ENCODE peak calls at places on chromosomes 12 and 14, in nine cellular contexts. L is AG04450, Y is psoas muscle, R is heart right ventricle, X is lung, Q is spleen, S is left ventricle myocardium inferior, V is sigmoid colon, I is RWPE2. N is an unnamed sample.

GRCh38 chr14:20332386-20332945 is 613 bp downstream of the CCNB1IP1 start:
- DNase-seq in L (no peak), Y (no peak), R (no peak), X (no peak), Q (no peak), S (no peak), V (no peak), I (no peak), N (peak)

GRCh38 chr12:51368640-51369517 is 22.3 kb downstream of the GALNT6 start:
- DNase-seq in L (no peak), Y (peak), R (peak), X (peak), Q (peak), S (no peak), V (no peak), I (no peak), N (peak)

GRCh38 chr12:120094485-120094884 is 22.1 kb downstream of the RAB35 start:
- DNase-seq in L (no peak), Y (no peak), R (no peak), X (no peak), Q (no peak), S (no peak), V (no peak), I (no peak), N (no peak)

GRCh38 chr12:116659771-116660481 is 77.9 kb downstream of the SPRING1 start:
- DNase-seq in L (no peak), Y (no peak), R (no peak), X (no peak), Q (no peak), S (no peak), V (no peak), I (no peak), N (no peak)

GRCh38 chr12:11568762-11569478 is 80.6 kb upstream of the ETV6 start:
- DNase-seq in L (no peak), Y (no peak), R (no peak), X (no peak), Q (no peak), S (no peak), V (no peak), I (no peak), N (no peak)

GRCh38 chr14:100440758-100441203 is 117.6 kb downstream of the SLC25A47 start:
- DNase-seq in L (no peak), Y (no peak), R (no peak), X (no peak), Q (no peak), S (no peak), V (no peak), I (no peak), N (no peak)

GRCh38 chr12:49019435-49020317 is 1.1 kb upstream of the PRKAG1 start:
- DNase-seq in L (no peak), Y (no peak), R (no peak), X (no peak), Q (no peak), S (no peak), V (no peak), I (no peak), N (no peak)

GRCh38 chr14:52992236-52992635 is 41.4 kb upstream of the FERMT2 start:
- DNase-seq in L (no peak), Y (no peak), R (no peak), X (no peak), Q (no peak), S (no peak), V (no peak), I (no peak), N (no peak)

GRCh38 chr12:12701457-12701856 is 5.5 kb upstream of the GPR19 start:
- DNase-seq in L (no peak), Y (no peak), R (no peak), X (no peak), Q (no peak), S (no peak), V (no peak), I (no peak), N (no peak)

GRCh38 chr12:65501093-65501621 is 222.7 kb downstream of the MSRB3 start:
- DNase-seq in L (no peak), Y (peak), R (peak), X (no peak), Q (no peak), S (peak), V (peak), I (no peak), N (no peak)

GRCh38 chr12:53820503-53820902 is 68.7 kb upstream of the CISTR start:
- DNase-seq in L (no peak), Y (no peak), R (no peak), X (no peak), Q (no peak), S (no peak), V (no peak), I (no peak), N (no peak)

GRCh38 chr14:60188115-60188514 is 22.9 kb upstream of the DHRS7 start:
- DNase-seq in L (no peak), Y (no peak), R (no peak), X (no peak), Q (no peak), S (no peak), V (no peak), I (no peak), N (no peak)

GRCh38 chr12:8033153-8034044 is 883 bp downstream of the FOXJ2 start:
- DNase-seq in L (no peak), Y (peak), R (peak), X (peak), Q (peak), S (peak), V (peak), I (no peak), N (peak)

GRCh38 chr12:24991209-24992049 is 42.5 kb upstream of the BCAT1 start:
- DNase-seq in L (peak), Y (no peak), R (no peak), X (no peak), Q (no peak), S (no peak), V (no peak), I (no peak), N (no peak)

GRCh38 chr12:116384629-116385485 is 107.4 kb upstream of the MED13L start:
- DNase-seq in L (no peak), Y (no peak), R (no peak), X (no peak), Q (no peak), S (no peak), V (no peak), I (no peak), N (no peak)

GRCh38 chr12:113385282-113385882 is 18.3 kb downstream of the SDS start:
- DNase-seq in L (no peak), Y (no peak), R (no peak), X (no peak), Q (no peak), S (no peak), V (no peak), I (no peak), N (no peak)

GRCh38 chr12:85720308-85721033 is 115.7 kb downstream of the RASSF9 start:
- DNase-seq in L (no peak), Y (no peak), R (no peak), X (no peak), Q (no peak), S (no peak), V (no peak), I (no peak), N (no peak)

GRCh38 chr12:100995201-100995600 is 200.6 kb downstream of the ANO4 start:
- DNase-seq in L (no peak), Y (no peak), R (no peak), X (no peak), Q (no peak), S (no peak), V (no peak), I (no peak), N (no peak)

GRCh38 chr12:117966511-117966910 is 2.3 kb downstream of the KSR2 start:
- DNase-seq in L (no peak), Y (no peak), R (no peak), X (no peak), Q (no peak), S (no peak), V (no peak), I (no peak), N (no peak)

GRCh38 chr12:96445743-96446655 is 43.4 kb upstream of the CFAP54 start:
- DNase-seq in L (peak), Y (no peak), R (peak), X (no peak), Q (no peak), S (no peak), V (no peak), I (no peak), N (no peak)

GRCh38 chr12:40622246-40622838 is 69.9 kb upstream of the CNTN1 start:
- DNase-seq in L (no peak), Y (peak), R (peak), X (peak), Q (no peak), S (no peak), V (no peak), I (no peak), N (peak)

GRCh38 chr14:50061664-50062437 is 54.5 kb downstream of the VCPKMT start:
- DNase-seq in L (no peak), Y (no peak), R (no peak), X (no peak), Q (peak), S (no peak), V (no peak), I (no peak), N (peak)

GRCh38 chr14:103562135-103562384 is 397 bp downstream of the BAG5 start:
- DNase-seq in L (no peak), Y (no peak), R (peak), X (no peak), Q (no peak), S (peak), V (peak), I (no peak), N (no peak)

GRCh38 chr12:104006929-104007328 is 41.3 kb downstream of the TDG start:
- DNase-seq in L (peak), Y (no peak), R (no peak), X (no peak), Q (no peak), S (no peak), V (no peak), I (no peak), N (no peak)
- TF ChIP-seq CTCF in L (no peak), Y (no peak), R (no peak), X (no peak), Q (no peak), S (no peak), V (no peak), I (no peak), N (no peak)

GRCh38 chr12:44294649-44295048 is 458.8 kb downstream of the TMEM117 start:
- DNase-seq in L (no peak), Y (no peak), R (no peak), X (no peak), Q (no peak), S (no peak), V (no peak), I (no peak), N (no peak)
- H3K27ac ChIP-seq in L (no peak), Y (no peak), R (no peak), X (no peak), Q (no peak), S (no peak), V (no peak), I (no peak), N (no peak)

GRCh38 chr14:34059925-34060746 is 109.3 kb upstream of the EGLN3 start:
- DNase-seq in L (no peak), Y (peak), R (peak), X (peak), Q (peak), S (peak), V (peak), I (peak), N (peak)
- TF ChIP-seq CTCF in L (peak), Y (peak), R (peak), X (no peak), Q (no peak), S (peak), V (peak), I (peak), N (peak)

GRCh38 chr12:124505001-124505818 is 62.2 kb downstream of the NCOR2 start:
- DNase-seq in L (no peak), Y (no peak), R (no peak), X (no peak), Q (no peak), S (no peak), V (no peak), I (no peak), N (no peak)
- H3K27ac ChIP-seq in L (no peak), Y (peak), R (no peak), X (peak), Q (no peak), S (peak), V (peak), I (peak), N (no peak)

N was measured in colonic mucosa.